ENCODE peak calls at places on chromosomes 4 and X, in nine cellular contexts. N is fibroblast of lung, X is IMR-90, R is SK-N-SH, P is K562, Z is GM23248, U is Karpas-422, V is neural progenitor cell, L is neuronal stem cell. G is an unnamed sample.

GRCh38 chr4:6851962-6852361 is 57.7 kb upstream of the TBC1D14 start:
- DNase-seq in N (no peak), X (no peak), R (no peak), P (no peak), Z (no peak), U (no peak), V (no peak), L (no peak), G (no peak)

GRCh38 chr4:149980941-149981340 is 97.3 kb upstream of the DCLK2 start:
- DNase-seq in N (peak), X (peak), R (peak), P (peak), Z (peak), U (peak), V (peak), L (peak), G (peak)

GRCh38 chr4:13218316-13218958 is 265.7 kb downstream of the RAB28 start:
- DNase-seq in N (no peak), X (no peak), R (no peak), P (no peak), Z (no peak), U (peak), V (no peak), L (no peak), G (no peak)

GRCh38 chr4:176359590-176359989 is 39.8 kb downstream of the SPCS3 start:
- DNase-seq in N (peak), X (peak), R (no peak), P (no peak), Z (peak), U (no peak), V (no peak), L (no peak), G (no peak)

GRCh38 chr4:73911746-73912145 is 42.6 kb downstream of the CXCL1 start:
- DNase-seq in N (no peak), X (no peak), R (no peak), P (no peak), Z (no peak), U (no peak), V (no peak), L (no peak), G (no peak)

GRCh38 chr4:6892190-6892908 is 17.3 kb upstream of the TBC1D14 start:
- DNase-seq in N (peak), X (peak), R (no peak), P (peak), Z (peak), U (no peak), V (peak), L (no peak), G (peak)

GRCh38 chr4:141258558-141258957 is 37.9 kb downstream of the ZNF330 start:
- DNase-seq in N (no peak), X (no peak), R (no peak), P (no peak), Z (no peak), U (no peak), V (no peak), L (no peak), G (no peak)

GRCh38 chr4:150178161-150178560 is 99.9 kb downstream of the DCLK2 start:
- DNase-seq in N (no peak), X (peak), R (no peak), P (no peak), Z (no peak), U (no peak), V (no peak), L (no peak), G (no peak)

GRCh38 chr4:107283587-107284559 is 247.8 kb upstream of the DKK2 start:
- DNase-seq in N (peak), X (peak), R (peak), P (no peak), Z (peak), U (no peak), V (no peak), L (no peak), G (no peak)

GRCh38 chr4:138772366-138772765 is 243.2 kb upstream of the NOCT start:
- DNase-seq in N (no peak), X (no peak), R (no peak), P (no peak), Z (no peak), U (no peak), V (no peak), L (no peak), G (no peak)

GRCh38 chr4:30208731-30209435 is 511.3 kb upstream of the PCDH7 start:
- DNase-seq in N (peak), X (peak), R (no peak), P (no peak), Z (no peak), U (no peak), V (no peak), L (no peak), G (no peak)

GRCh38 chrX:20653070-20653469 is 386.4 kb upstream of the RPS6KA3 start:
- DNase-seq in N (no peak), X (no peak), R (no peak), P (no peak), Z (peak), U (no peak), V (no peak), L (no peak), G (no peak)

GRCh38 chrX:19194285-19195242 is 72.3 kb upstream of the ADGRG2 start:
- DNase-seq in N (no peak), X (no peak), R (no peak), P (no peak), Z (no peak), U (no peak), V (no peak), L (no peak), G (no peak)

GRCh38 chrX:106039920-106040319 is 1.4 kb upstream of the SERPINA7 start:
- DNase-seq in N (peak), X (no peak), R (no peak), P (no peak), Z (no peak), U (peak), V (peak), L (no peak), G (no peak)

GRCh38 chr4:181909368-181909767 is 333.8 kb upstream of the TENM3 start:
- DNase-seq in N (peak), X (peak), R (no peak), P (no peak), Z (peak), U (no peak), V (no peak), L (no peak), G (no peak)

GRCh38 chr4:101175896-101176676 is 171.2 kb downstream of the PPP3CA start:
- DNase-seq in N (no peak), X (no peak), R (no peak), P (no peak), Z (no peak), U (no peak), V (no peak), L (no peak), G (no peak)

GRCh38 chr4:113683143-113683542 is 78.4 kb downstream of the CAMK2D start:
- DNase-seq in N (no peak), X (no peak), R (no peak), P (no peak), Z (no peak), U (no peak), V (no peak), L (no peak), G (peak)

GRCh38 chr4:75821966-75822365 is 80.3 kb downstream of the PPEF2 start:
- DNase-seq in N (peak), X (peak), R (no peak), P (no peak), Z (peak), U (no peak), V (no peak), L (no peak), G (no peak)

GRCh38 chrX:16002185-16002584 is 121.2 kb upstream of the GRPR start:
- DNase-seq in N (no peak), X (no peak), R (no peak), P (no peak), Z (peak), U (no peak), V (no peak), L (no peak), G (no peak)

GRCh38 chr4:154049457-154050181 is 260.7 kb upstream of the SFRP2 start:
- DNase-seq in N (peak), X (no peak), R (peak), P (peak), Z (peak), U (peak), V (peak), L (no peak), G (no peak)

GRCh38 chr4:84968936-84969335 is 2.4 kb upstream of the WDFY3 start:
- DNase-seq in N (no peak), X (no peak), R (no peak), P (no peak), Z (no peak), U (no peak), V (no peak), L (no peak), G (no peak)

GRCh38 chr4:4961936-4962335 is 57.3 kb downstream of the CYTL1 start:
- DNase-seq in N (no peak), X (no peak), R (no peak), P (no peak), Z (no peak), U (no peak), V (no peak), L (no peak), G (no peak)

GRCh38 chr4:4960574-4960973 is 58.7 kb downstream of the CYTL1 start:
- DNase-seq in N (no peak), X (no peak), R (no peak), P (no peak), Z (no peak), U (no peak), V (no peak), L (no peak), G (no peak)

GRCh38 chr4:4968161-4968757 is 51.0 kb downstream of the CYTL1 start:
- DNase-seq in N (no peak), X (no peak), R (no peak), P (no peak), Z (peak), U (no peak), V (no peak), L (no peak), G (no peak)

GRCh38 chr4:4962928-4963327 is 56.3 kb downstream of the CYTL1 start:
- DNase-seq in N (no peak), X (no peak), R (no peak), P (no peak), Z (no peak), U (no peak), V (no peak), L (no peak), G (no peak)
- H3K9ac ChIP-seq in N (no peak), X (no peak), R (no peak), P (no peak), Z (no peak), U (no peak), V (no peak), L (no peak), G (no peak)

GRCh38 chr4:108763981-108764380 is 1.1 kb upstream of the ETNPPL start:
- DNase-seq in N (no peak), X (no peak), R (no peak), P (no peak), Z (no peak), U (no peak), V (no peak), L (no peak), G (no peak)

GRCh38 chr4:108766058-108766457 is 3.2 kb upstream of the ETNPPL start:
- DNase-seq in N (no peak), X (no peak), R (no peak), P (no peak), Z (no peak), U (no peak), V (no peak), L (no peak), G (no peak)

GRCh38 chr4:108758498-108758897 is 4.4 kb downstream of the ETNPPL start:
- DNase-seq in N (no peak), X (no peak), R (no peak), P (no peak), Z (no peak), U (no peak), V (no peak), L (no peak), G (no peak)

GRCh38 chr4:108762559-108763225 is at the start of gene ETNPPL:
- DNase-seq in N (peak), X (no peak), R (peak), P (no peak), Z (peak), U (no peak), V (peak), L (peak), G (peak)

GRCh38 chr4:108763226-108763593 is 357 bp upstream of the ETNPPL start:
- DNase-seq in N (no peak), X (no peak), R (no peak), P (peak), Z (no peak), U (no peak), V (no peak), L (no peak), G (no peak)
- H2AFZ ChIP-seq in N (peak), X (peak), R (peak), P (peak), Z (peak), U (no peak), V (peak), L (peak), G (no peak)

GRCh38 chrX:143837010-143837409 is 46.9 kb upstream of the UBE2NL start:
- DNase-seq in N (no peak), X (no peak), R (no peak), P (no peak), Z (no peak), U (no peak), V (no peak), L (no peak), G (no peak)

GRCh38 chrX:143837444-143837843 is 46.4 kb upstream of the UBE2NL start:
- DNase-seq in N (no peak), X (no peak), R (no peak), P (no peak), Z (no peak), U (no peak), V (no peak), L (no peak), G (no peak)
- H3K9ac ChIP-seq in N (no peak), X (no peak), R (no peak), P (no peak), Z (no peak), U (no peak), V (no peak), L (no peak), G (no peak)

GRCh38 chr4:186255122-186255521 is 10.9 kb upstream of the F11 start:
- DNase-seq in N (no peak), X (no peak), R (no peak), P (no peak), Z (no peak), U (no peak), V (no peak), L (no peak), G (no peak)

GRCh38 chr4:186244835-186245234 is 17.5 kb downstream of the KLKB1 start:
- DNase-seq in N (no peak), X (no peak), R (no peak), P (no peak), Z (no peak), U (no peak), V (no peak), L (no peak), G (no peak)

GRCh38 chr4:186248643-186249042 is 17.3 kb upstream of the F11 start:
- DNase-seq in N (no peak), X (no peak), R (no peak), P (no peak), Z (no peak), U (no peak), V (no peak), L (no peak), G (no peak)

GRCh38 chr4:186250740-186251124 is 15.3 kb upstream of the F11 start:
- DNase-seq in N (no peak), X (no peak), R (no peak), P (no peak), Z (no peak), U (no peak), V (no peak), L (no peak), G (no peak)

DNA sequence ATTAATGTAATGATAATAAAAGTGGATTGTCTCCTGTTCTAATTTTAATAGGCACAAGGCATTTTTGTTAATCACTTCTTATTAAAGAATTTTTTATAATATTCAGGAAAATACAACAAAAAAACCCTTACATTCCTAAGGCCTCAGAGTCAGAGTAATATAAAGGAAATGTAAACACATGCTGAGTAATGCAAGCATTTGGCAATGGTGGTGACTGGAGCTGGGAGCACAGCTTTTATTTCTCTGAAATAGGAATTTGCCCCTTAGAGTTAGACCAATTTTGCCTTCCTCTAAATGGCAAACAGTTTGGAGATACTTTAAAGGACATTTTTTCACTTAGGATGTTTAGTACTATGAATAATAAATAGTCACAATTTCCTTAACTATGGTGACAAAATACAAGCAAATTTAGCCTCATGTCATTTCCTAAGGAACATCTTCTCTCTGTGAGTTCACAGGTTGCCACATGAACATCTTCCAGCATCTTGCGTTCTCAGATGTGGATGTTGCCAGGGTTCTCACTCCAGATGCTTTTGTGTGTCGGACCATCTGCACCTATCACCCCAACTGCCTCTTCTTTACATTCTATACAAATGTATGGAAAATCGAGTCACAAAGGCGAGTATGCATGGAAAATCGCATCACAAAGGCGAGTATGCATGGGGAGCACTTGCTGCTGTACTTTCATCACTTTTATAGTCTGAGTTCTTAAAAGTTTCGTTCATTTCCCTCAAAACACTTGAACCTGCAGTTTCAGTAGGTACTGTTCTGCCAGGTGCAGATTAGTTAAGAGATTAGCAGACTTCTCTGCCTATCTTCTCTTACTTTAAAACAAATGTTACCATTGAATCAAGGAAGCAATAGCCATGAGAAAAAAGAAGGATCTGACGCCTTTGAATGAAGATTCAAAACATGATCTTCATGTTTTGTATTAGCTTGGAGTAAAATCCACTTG is 15.9 kb upstream of the F11 start:
- DNase-seq in N (peak), X (peak), R (no peak), P (no peak), Z (peak), U (no peak), V (no peak), L (no peak), G (no peak)
- H2AFZ ChIP-seq in N (no peak), X (no peak), R (no peak), P (no peak), Z (no peak), U (no peak), V (no peak), L (no peak), G (no peak)

GRCh38 chr4:184473515-184474260 is 662 bp downstream of the IRF2 start:
- DNase-seq in N (peak), X (peak), R (peak), P (peak), Z (peak), U (peak), V (peak), L (peak), G (peak)

GRCh38 chr4:184474261-184475095 is at the start of gene IRF2:
- DNase-seq in N (peak), X (peak), R (peak), P (peak), Z (peak), U (peak), V (peak), L (peak), G (peak)

GRCh38 chr4:184472540-184473264 is 1.6 kb downstream of the IRF2 start:
- DNase-seq in N (peak), X (peak), R (peak), P (peak), Z (peak), U (peak), V (peak), L (peak), G (peak)

GRCh38 chr4:184471872-184472539 is 2.3 kb downstream of the IRF2 start:
- DNase-seq in N (peak), X (peak), R (peak), P (peak), Z (peak), U (peak), V (peak), L (no peak), G (peak)

GRCh38 chr4:184473265-184473514 is 1.2 kb downstream of the IRF2 start:
- DNase-seq in N (no peak), X (no peak), R (no peak), P (peak), Z (no peak), U (no peak), V (no peak), L (no peak), G (no peak)
- H3K9ac ChIP-seq in N (peak), X (peak), R (peak), P (peak), Z (peak), U (peak), V (no peak), L (peak), G (peak)

GRCh38 chrX:112846787-112847186 is 6.2 kb upstream of the AMOT start:
- DNase-seq in N (no peak), X (no peak), R (no peak), P (no peak), Z (no peak), U (no peak), V (no peak), L (no peak), G (no peak)
- H2AFZ ChIP-seq in N (no peak), X (no peak), R (no peak), P (no peak), Z (no peak), U (no peak), V (no peak), L (peak), G (no peak)

GRCh38 chr4:42637104-42637503 is 19.8 kb downstream of the ATP8A1 start:
- DNase-seq in N (no peak), X (no peak), R (no peak), P (no peak), Z (no peak), U (no peak), V (no peak), L (no peak), G (no peak)
- H3K9ac ChIP-seq in N (no peak), X (no peak), R (no peak), P (no peak), Z (no peak), U (no peak), V (no peak), L (no peak), G (no peak)

GRCh38 chr4:32778938-32779337 is 2058.8 kb downstream of the PCDH7 start:
- DNase-seq in N (no peak), X (no peak), R (no peak), P (no peak), Z (no peak), U (no peak), V (no peak), L (no peak), G (no peak)

GRCh38 chr4:32778025-32778424 is 2057.9 kb downstream of the PCDH7 start:
- DNase-seq in N (no peak), X (no peak), R (no peak), P (no peak), Z (no peak), U (no peak), V (no peak), L (no peak), G (no peak)

GRCh38 chr4:32776435-32777203 is 2056.4 kb downstream of the PCDH7 start:
- DNase-seq in N (no peak), X (no peak), R (no peak), P (no peak), Z (no peak), U (no peak), V (no peak), L (no peak), G (no peak)

GRCh38 chr4:32775049-32775448 is 2054.9 kb downstream of the PCDH7 start:
- DNase-seq in N (peak), X (no peak), R (peak), P (no peak), Z (no peak), U (peak), V (peak), L (peak), G (no peak)
- H2AFZ ChIP-seq in N (no peak), X (no peak), R (peak), P (no peak), Z (no peak), U (no peak), V (peak), L (no peak), G (no peak)

GRCh38 chr4:23878912-23879732 is 10.7 kb downstream of the PPARGC1A start:
- DNase-seq in N (no peak), X (peak), R (no peak), P (no peak), Z (no peak), U (no peak), V (no peak), L (no peak), G (no peak)
- H3K9ac ChIP-seq in N (no peak), X (no peak), R (no peak), P (no peak), Z (no peak), U (no peak), V (no peak), L (no peak), G (no peak)